ENCODE peak calls at places on chromosomes 6 and 20, in five cellular contexts. One of them, this sample, is unnamed.

GRCh38 chr6:166172546-166172945 is 4.9 kb upstream of the TBXT start:
- DNase-seq in effector memory CD8-positive, alpha-beta T cell: no peak
- DNase-seq in caudate nucleus: no peak
- DNase-seq in GF-D8: no peak
- DNase-seq in amniotic epithelial cell: no peak
- DNase-seq in this sample: no peak

GRCh38 chr20:44489931-44490330 is 14.3 kb downstream of the TTPAL start:
- DNase-seq in caudate nucleus: no peak
- DNase-seq in amniotic epithelial cell: no peak
- DNase-seq in GF-D8: no peak
- DNase-seq in effector memory CD8-positive, alpha-beta T cell: no peak
- DNase-seq in this sample: no peak

GRCh38 chr20:7858851-7859250 is 81.4 kb downstream of the HAO1 start:
- DNase-seq in caudate nucleus: no peak
- DNase-seq in effector memory CD8-positive, alpha-beta T cell: no peak
- DNase-seq in amniotic epithelial cell: no peak
- DNase-seq in GF-D8: no peak
- DNase-seq in this sample: no peak

GRCh38 chr6:88512951-88513350 is 346.8 kb upstream of the CNR1 start:
- DNase-seq in GF-D8: no peak
- DNase-seq in caudate nucleus: no peak
- DNase-seq in effector memory CD8-positive, alpha-beta T cell: no peak
- DNase-seq in amniotic epithelial cell: no peak
- DNase-seq in this sample: no peak

GRCh38 chr6:95587989-95588388 is 10.7 kb downstream of the MANEA start:
- DNase-seq in GF-D8: no peak
- DNase-seq in amniotic epithelial cell: no peak
- DNase-seq in caudate nucleus: no peak
- DNase-seq in effector memory CD8-positive, alpha-beta T cell: no peak
- DNase-seq in this sample: no peak

GRCh38 chr6:148973809-148974208 is 227.0 kb downstream of the UST start:
- DNase-seq in GF-D8: no peak
- DNase-seq in effector memory CD8-positive, alpha-beta T cell: no peak
- DNase-seq in caudate nucleus: peak
- DNase-seq in amniotic epithelial cell: peak
- DNase-seq in this sample: no peak

GRCh38 chr6:127343753-127344659 is 597 bp upstream of the ECHDC1 start:
- DNase-seq in caudate nucleus: no peak
- DNase-seq in amniotic epithelial cell: peak
- DNase-seq in GF-D8: no peak
- DNase-seq in effector memory CD8-positive, alpha-beta T cell: no peak
- DNase-seq in this sample: no peak

GRCh38 chr6:138238368-138238767 is 20.1 kb upstream of the PBOV1 start:
- DNase-seq in effector memory CD8-positive, alpha-beta T cell: no peak
- DNase-seq in GF-D8: no peak
- DNase-seq in amniotic epithelial cell: no peak
- DNase-seq in caudate nucleus: no peak
- DNase-seq in this sample: no peak